ENCODE peak calls at places on chromosome 18, in four cellular contexts. One of them, this sample, is unnamed.
A peak's percentile ranks its signal among the peaks of the same experiment; 100 is the strongest.

GRCh38 chr18:73983496-73983895 is 164.1 kb downstream of the FBXO15 start:
- DNase-seq in IMR-90: no peak
- DNase-seq in AG10803: no peak
- DNase-seq in cardiac muscle cell: no peak
- DNase-seq in this sample: no peak

GRCh38 chr18:9914334-9914583 is 443 bp downstream of the VAPA start:
- DNase-seq in IMR-90: no peak
- DNase-seq in AG10803: peak; percentile 29
- DNase-seq in cardiac muscle cell: no peak
- DNase-seq in this sample: no peak

GRCh38 chr18:67043276-67043675 is 439.4 kb upstream of the CDH19 start:
- DNase-seq in cardiac muscle cell: no peak
- DNase-seq in AG10803: no peak
- DNase-seq in IMR-90: no peak
- DNase-seq in this sample: no peak

GRCh38 chr18:73023975-73024374 is 156.2 kb upstream of the NETO1 start:
- DNase-seq in IMR-90: no peak
- DNase-seq in cardiac muscle cell: no peak
- DNase-seq in AG10803: no peak
- DNase-seq in this sample: no peak

GRCh38 chr18:36813753-36814130 is 15.1 kb downstream of the TPGS2 start:
- DNase-seq in cardiac muscle cell: no peak
- DNase-seq in IMR-90: no peak
- DNase-seq in AG10803: no peak
- DNase-seq in this sample: no peak

GRCh38 chr18:79725486-79725885 is 45.9 kb downstream of the CTDP1 start:
- DNase-seq in cardiac muscle cell: no peak
- DNase-seq in IMR-90: no peak
- DNase-seq in AG10803: no peak
- DNase-seq in this sample: no peak

GRCh38 chr18:56615738-56616520 is 22.5 kb downstream of the TXNL1 start:
- DNase-seq in AG10803: no peak
- DNase-seq in IMR-90: no peak
- DNase-seq in cardiac muscle cell: no peak
- DNase-seq in this sample: no peak

GRCh38 chr18:13258792-13259385 is 40.3 kb downstream of the LDLRAD4 start:
- DNase-seq in cardiac muscle cell: no peak
- DNase-seq in IMR-90: no peak
- DNase-seq in AG10803: peak; percentile 50
- DNase-seq in this sample: peak; percentile 49

GRCh38 chr18:9688036-9688741 is 19.9 kb upstream of the RAB31 start:
- DNase-seq in AG10803: no peak
- DNase-seq in IMR-90: peak; percentile 77
- DNase-seq in cardiac muscle cell: peak; percentile 36
- DNase-seq in this sample: no peak

GRCh38 chr18:22210331-22210754 is 41.0 kb downstream of the GATA6 start:
- DNase-seq in IMR-90: peak; percentile 65
- DNase-seq in cardiac muscle cell: peak; percentile 78
- DNase-seq in AG10803: peak; percentile 24
- DNase-seq in this sample: no peak

GRCh38 chr18:75638223-75638596 is 210.7 kb upstream of the SMIM21 start:
- DNase-seq in AG10803: peak; percentile 88
- DNase-seq in cardiac muscle cell: peak; percentile 78
- DNase-seq in IMR-90: peak; percentile 80
- DNase-seq in this sample: no peak

GRCh38 chr18:70463085-70463484 is 174.2 kb downstream of the SOCS6 start:
- DNase-seq in IMR-90: no peak
- DNase-seq in AG10803: no peak
- DNase-seq in cardiac muscle cell: no peak
- DNase-seq in this sample: no peak

GRCh38 chr18:52343731-52344340 is 3.8 kb downstream of the DCC start:
- DNase-seq in cardiac muscle cell: no peak
- DNase-seq in IMR-90: no peak
- DNase-seq in AG10803: no peak
- DNase-seq in this sample: no peak

GRCh38 chr18:76844742-76845477 is 22.6 kb downstream of the ZNF236 start:
- DNase-seq in AG10803: no peak
- DNase-seq in cardiac muscle cell: no peak
- DNase-seq in IMR-90: peak; percentile 28
- DNase-seq in this sample: no peak

GRCh38 chr18:70295192-70295522 is 6.3 kb downstream of the SOCS6 start:
- DNase-seq in cardiac muscle cell: no peak
- DNase-seq in AG10803: no peak
- DNase-seq in IMR-90: no peak
- DNase-seq in this sample: no peak

GRCh38 chr18:68764016-68764415 is 33.9 kb upstream of the CCDC102B start:
- DNase-seq in cardiac muscle cell: no peak
- DNase-seq in AG10803: no peak
- DNase-seq in IMR-90: peak; percentile 77
- DNase-seq in this sample: no peak

GRCh38 chr18:54647176-54647575 is 56.1 kb downstream of the DYNAP start:
- DNase-seq in AG10803: no peak
- DNase-seq in IMR-90: peak; percentile 4
- DNase-seq in cardiac muscle cell: peak; percentile 51
- DNase-seq in this sample: no peak

GRCh38 chr18:7084080-7084765 is 33.4 kb downstream of the LAMA1 start:
- DNase-seq in cardiac muscle cell: peak; percentile 64
- DNase-seq in IMR-90: peak; percentile 60
- DNase-seq in AG10803: peak; percentile 32
- DNase-seq in this sample: no peak

GRCh38 chr18:46320928-46321855 is 217.0 kb downstream of the HAUS1 start:
- DNase-seq in AG10803: peak; percentile 60
- DNase-seq in IMR-90: peak; percentile 55
- DNase-seq in cardiac muscle cell: peak; percentile 65
- DNase-seq in this sample: no peak

GRCh38 chr18:12749136-12749535 is 46.3 kb downstream of the PSMG2 start:
- DNase-seq in cardiac muscle cell: no peak
- DNase-seq in IMR-90: no peak
- DNase-seq in AG10803: no peak
- DNase-seq in this sample: no peak

GRCh38 chr18:67379991-67380390 is 136.5 kb downstream of the DSEL start:
- DNase-seq in IMR-90: peak; percentile 21
- DNase-seq in AG10803: no peak
- DNase-seq in cardiac muscle cell: no peak
- DNase-seq in this sample: no peak

GRCh38 chr18:50286391-50287027 is 983 bp downstream of the CXXC1 start:
- DNase-seq in IMR-90: peak; percentile 29
- DNase-seq in AG10803: peak; percentile 32
- DNase-seq in cardiac muscle cell: peak; percentile 32
- DNase-seq in this sample: no peak

GRCh38 chr18:69071680-69072079 is 273.8 kb downstream of the CCDC102B start:
- DNase-seq in AG10803: no peak
- DNase-seq in cardiac muscle cell: no peak
- DNase-seq in IMR-90: no peak
- DNase-seq in this sample: no peak

GRCh38 chr18:3498705-3499451 is 48.9 kb downstream of the TGIF1 start:
- DNase-seq in AG10803: peak; percentile 39
- DNase-seq in IMR-90: peak; percentile 39
- DNase-seq in cardiac muscle cell: peak; percentile 60
- DNase-seq in this sample: no peak

GRCh38 chr18:35127201-35127600 is 86.0 kb downstream of the MAPRE2 start:
- DNase-seq in AG10803: no peak
- DNase-seq in IMR-90: peak; percentile 8
- DNase-seq in cardiac muscle cell: peak; percentile 18
- DNase-seq in this sample: no peak

GRCh38 chr18:58286793-58287625 is 243.0 kb downstream of the NEDD4L start:
- DNase-seq in cardiac muscle cell: no peak
- DNase-seq in IMR-90: no peak
- DNase-seq in AG10803: no peak
- DNase-seq in this sample: no peak

This sample was measured in tibial artery.